ENCODE peak calls at places on chromosomes 12 and 14, in nine cellular contexts. One of them, this sample, is unnamed.

GRCh38 chr12:41419151-41419893 is 231.2 kb downstream of the PDZRN4 start:
- DNase-seq in OCI-LY7: no peak
- DNase-seq in dorsolateral prefrontal cortex: no peak
- DNase-seq in mammary epithelial cell: no peak
- DNase-seq in cardiac muscle cell: no peak
- DNase-seq in colonic mucosa: no peak
- DNase-seq in Panc1: no peak
- DNase-seq in neuronal stem cell: no peak
- DNase-seq in GM23248: no peak
- DNase-seq in this sample: no peak

GRCh38 chr14:23403139-23403438 is 5.0 kb downstream of the MYH6 start:
- DNase-seq in OCI-LY7: no peak
- DNase-seq in dorsolateral prefrontal cortex: no peak
- DNase-seq in mammary epithelial cell: no peak
- DNase-seq in cardiac muscle cell: no peak
- DNase-seq in colonic mucosa: no peak
- DNase-seq in Panc1: no peak
- DNase-seq in neuronal stem cell: no peak
- DNase-seq in GM23248: no peak
- DNase-seq in this sample: no peak

GRCh38 chr14:85257287-85257686 is 272.7 kb upstream of the FLRT2 start:
- DNase-seq in OCI-LY7: no peak
- DNase-seq in dorsolateral prefrontal cortex: no peak
- DNase-seq in mammary epithelial cell: no peak
- DNase-seq in cardiac muscle cell: no peak
- DNase-seq in colonic mucosa: no peak
- DNase-seq in Panc1: no peak
- DNase-seq in neuronal stem cell: no peak
- DNase-seq in GM23248: no peak
- DNase-seq in this sample: no peak

GRCh38 chr14:75279739-75280447 is 1.3 kb downstream of the FOS start:
- DNase-seq in OCI-LY7: no peak
- DNase-seq in dorsolateral prefrontal cortex: no peak
- DNase-seq in mammary epithelial cell: peak; percentile 11
- DNase-seq in cardiac muscle cell: no peak
- DNase-seq in colonic mucosa: peak; percentile 40
- DNase-seq in Panc1: no peak
- DNase-seq in neuronal stem cell: no peak
- DNase-seq in GM23248: peak; percentile 57
- DNase-seq in this sample: no peak

GRCh38 chr14:92559486-92559885 is 45.9 kb downstream of the RIN3 start:
- DNase-seq in OCI-LY7: no peak
- DNase-seq in dorsolateral prefrontal cortex: no peak
- DNase-seq in mammary epithelial cell: no peak
- DNase-seq in cardiac muscle cell: no peak
- DNase-seq in colonic mucosa: no peak
- DNase-seq in Panc1: no peak
- DNase-seq in neuronal stem cell: no peak
- DNase-seq in GM23248: no peak
- DNase-seq in this sample: no peak

GRCh38 chr12:20017772-20018171 is 350.6 kb upstream of the PDE3A start:
- DNase-seq in OCI-LY7: no peak
- DNase-seq in dorsolateral prefrontal cortex: no peak
- DNase-seq in mammary epithelial cell: no peak
- DNase-seq in cardiac muscle cell: no peak
- DNase-seq in colonic mucosa: no peak
- DNase-seq in Panc1: no peak
- DNase-seq in neuronal stem cell: no peak
- DNase-seq in GM23248: no peak
- DNase-seq in this sample: no peak

GRCh38 chr14:102911991-102912761 is 10.3 kb upstream of the AMN start:
- DNase-seq in OCI-LY7: no peak
- DNase-seq in dorsolateral prefrontal cortex: no peak
- DNase-seq in mammary epithelial cell: no peak
- DNase-seq in cardiac muscle cell: no peak
- DNase-seq in colonic mucosa: no peak
- DNase-seq in Panc1: no peak
- DNase-seq in neuronal stem cell: no peak
- DNase-seq in GM23248: no peak
- DNase-seq in this sample: no peak

GRCh38 chr12:58416211-58416610 is 474.8 kb downstream of the ATP23 start:
- DNase-seq in OCI-LY7: no peak
- DNase-seq in dorsolateral prefrontal cortex: no peak
- DNase-seq in mammary epithelial cell: peak; percentile 57
- DNase-seq in cardiac muscle cell: no peak
- DNase-seq in colonic mucosa: no peak
- DNase-seq in Panc1: no peak
- DNase-seq in neuronal stem cell: no peak
- DNase-seq in GM23248: peak; percentile 85
- DNase-seq in this sample: no peak

GRCh38 chr14:24184104-24184970 is 4.3 kb downstream of the IPO4 start:
- DNase-seq in OCI-LY7: no peak
- DNase-seq in dorsolateral prefrontal cortex: no peak
- DNase-seq in mammary epithelial cell: no peak
- DNase-seq in cardiac muscle cell: no peak
- DNase-seq in colonic mucosa: no peak
- DNase-seq in Panc1: no peak
- DNase-seq in neuronal stem cell: no peak
- DNase-seq in GM23248: no peak
- DNase-seq in this sample: no peak

GRCh38 chr14:99725774-99726537 is 41.9 kb downstream of the CYP46A1 start:
- DNase-seq in OCI-LY7: no peak
- DNase-seq in dorsolateral prefrontal cortex: peak; percentile 23
- DNase-seq in mammary epithelial cell: no peak
- DNase-seq in cardiac muscle cell: no peak
- DNase-seq in colonic mucosa: no peak
- DNase-seq in Panc1: no peak
- DNase-seq in neuronal stem cell: no peak
- DNase-seq in GM23248: no peak
- DNase-seq in this sample: no peak

GRCh38 chr12:15581006-15581405 is 208.2 kb downstream of the EPS8 start:
- DNase-seq in OCI-LY7: no peak
- DNase-seq in dorsolateral prefrontal cortex: no peak
- DNase-seq in mammary epithelial cell: no peak
- DNase-seq in cardiac muscle cell: no peak
- DNase-seq in colonic mucosa: no peak
- DNase-seq in Panc1: no peak
- DNase-seq in neuronal stem cell: no peak
- DNase-seq in GM23248: no peak
- DNase-seq in this sample: no peak

GRCh38 chr14:27056586-27056985 is 458.8 kb upstream of the NOVA1 start:
- DNase-seq in OCI-LY7: no peak
- DNase-seq in dorsolateral prefrontal cortex: no peak
- DNase-seq in mammary epithelial cell: no peak
- DNase-seq in cardiac muscle cell: no peak
- DNase-seq in colonic mucosa: no peak
- DNase-seq in Panc1: no peak
- DNase-seq in neuronal stem cell: no peak
- DNase-seq in GM23248: no peak
- DNase-seq in this sample: no peak

GRCh38 chr14:23125933-23126524 is 7.0 kb upstream of the CEBPE start:
- DNase-seq in OCI-LY7: no peak
- DNase-seq in dorsolateral prefrontal cortex: no peak
- DNase-seq in mammary epithelial cell: no peak
- DNase-seq in cardiac muscle cell: no peak
- DNase-seq in colonic mucosa: no peak
- DNase-seq in Panc1: no peak
- DNase-seq in neuronal stem cell: no peak
- DNase-seq in GM23248: no peak
- DNase-seq in this sample: no peak

GRCh38 chr14:61177279-61178225 is 103.6 kb downstream of the TMEM30B start:
- DNase-seq in OCI-LY7: no peak
- DNase-seq in dorsolateral prefrontal cortex: no peak
- DNase-seq in mammary epithelial cell: peak; percentile 66
- DNase-seq in cardiac muscle cell: no peak
- DNase-seq in colonic mucosa: no peak
- DNase-seq in Panc1: no peak
- DNase-seq in neuronal stem cell: no peak
- DNase-seq in GM23248: peak; percentile 30
- DNase-seq in this sample: no peak

GRCh38 chr14:101069666-101070362 is 166.3 kb upstream of the RTL1 start:
- DNase-seq in OCI-LY7: no peak
- DNase-seq in dorsolateral prefrontal cortex: peak; percentile 23
- DNase-seq in mammary epithelial cell: no peak
- DNase-seq in cardiac muscle cell: no peak
- DNase-seq in colonic mucosa: no peak
- DNase-seq in Panc1: no peak
- DNase-seq in neuronal stem cell: no peak
- DNase-seq in GM23248: no peak
- DNase-seq in this sample: no peak

GRCh38 chr12:111788178-111788654 is 21.5 kb downstream of the ALDH2 start:
- DNase-seq in OCI-LY7: peak; percentile 66
- DNase-seq in dorsolateral prefrontal cortex: no peak
- DNase-seq in mammary epithelial cell: no peak
- DNase-seq in cardiac muscle cell: no peak
- DNase-seq in colonic mucosa: no peak
- DNase-seq in Panc1: peak; percentile 27
- DNase-seq in neuronal stem cell: no peak
- DNase-seq in GM23248: peak; percentile 47
- DNase-seq in this sample: no peak

DNA sequence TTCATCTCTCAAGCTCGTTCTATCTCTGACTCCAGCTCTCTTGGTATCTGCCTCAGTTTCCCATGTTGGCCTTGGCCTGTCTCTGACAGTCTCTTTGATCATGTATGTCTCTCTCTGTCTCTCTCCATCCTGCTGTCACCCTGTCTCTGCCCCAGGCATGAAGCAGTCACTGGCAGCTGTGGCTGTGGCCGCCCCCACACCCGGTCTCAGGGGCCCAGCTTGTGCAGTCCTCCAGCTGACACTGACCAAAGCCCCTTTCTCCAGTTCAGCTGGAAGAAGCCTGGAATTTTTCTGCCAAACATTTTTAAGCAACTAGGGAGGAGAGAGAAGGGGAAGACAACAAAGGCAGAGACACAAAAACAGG is 14.5 kb downstream of the DTX1 start:
- DNase-seq in OCI-LY7: no peak
- DNase-seq in dorsolateral prefrontal cortex: no peak
- DNase-seq in mammary epithelial cell: no peak
- DNase-seq in cardiac muscle cell: no peak
- DNase-seq in colonic mucosa: no peak
- DNase-seq in Panc1: no peak
- DNase-seq in neuronal stem cell: no peak
- DNase-seq in GM23248: no peak
- DNase-seq in this sample: no peak
- H3K27ac ChIP-seq in OCI-LY7: peak overlapping the region; percentile 97
- H3K27ac ChIP-seq in dorsolateral prefrontal cortex: no peak overlapping the region
- H3K27ac ChIP-seq in mammary epithelial cell: no peak overlapping the region
- H3K27ac ChIP-seq in cardiac muscle cell: no peak overlapping the region
- H3K27ac ChIP-seq in colonic mucosa: no peak overlapping the region
- H3K27ac ChIP-seq in Panc1: no peak overlapping the region
- H3K27ac ChIP-seq in neuronal stem cell: no peak overlapping the region
- H3K27ac ChIP-seq in GM23248: no peak overlapping the region
- H3K27ac ChIP-seq in this sample: no peak overlapping the region

DNA sequence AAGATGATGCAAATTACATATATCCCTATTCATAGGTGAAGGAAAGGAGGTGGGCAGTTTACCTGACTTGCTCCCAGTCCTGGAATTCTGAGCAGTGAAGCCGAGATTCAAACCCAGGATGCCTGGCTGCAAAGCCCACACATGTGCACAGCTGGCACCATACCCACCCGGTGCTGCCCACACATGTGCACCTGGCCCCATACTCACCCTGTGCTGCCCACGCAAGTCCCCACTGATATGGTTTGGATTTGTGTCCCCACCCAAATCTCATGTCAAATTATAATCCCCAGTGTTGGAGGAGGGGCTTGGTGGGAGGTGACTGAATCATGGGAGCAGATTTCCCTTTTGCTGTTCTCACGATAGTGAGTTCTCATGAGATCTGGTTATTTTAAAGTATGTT is 179.2 kb upstream of the C14orf180 start:
- DNase-seq in OCI-LY7: no peak
- DNase-seq in dorsolateral prefrontal cortex: peak; percentile 23
- DNase-seq in mammary epithelial cell: no peak
- DNase-seq in cardiac muscle cell: no peak
- DNase-seq in colonic mucosa: peak; percentile 9
- DNase-seq in Panc1: no peak
- DNase-seq in neuronal stem cell: no peak
- DNase-seq in GM23248: no peak
- DNase-seq in this sample: no peak
- H3K27ac ChIP-seq in OCI-LY7: no peak overlapping the region
- H3K27ac ChIP-seq in dorsolateral prefrontal cortex: no peak overlapping the region
- H3K27ac ChIP-seq in mammary epithelial cell: no peak overlapping the region
- H3K27ac ChIP-seq in cardiac muscle cell: no peak overlapping the region
- H3K27ac ChIP-seq in colonic mucosa: no peak overlapping the region
- H3K27ac ChIP-seq in Panc1: no peak overlapping the region
- H3K27ac ChIP-seq in neuronal stem cell: no peak overlapping the region
- H3K27ac ChIP-seq in GM23248: no peak overlapping the region
- H3K27ac ChIP-seq in this sample: no peak overlapping the region

GRCh38 chr12:110199360-110200123 is 75.4 kb downstream of the IFT81 start:
- DNase-seq in OCI-LY7: peak; percentile 30
- DNase-seq in dorsolateral prefrontal cortex: no peak
- DNase-seq in mammary epithelial cell: peak; percentile 5
- DNase-seq in cardiac muscle cell: no peak
- DNase-seq in colonic mucosa: no peak
- DNase-seq in Panc1: no peak
- DNase-seq in neuronal stem cell: no peak
- DNase-seq in GM23248: peak; percentile 73
- DNase-seq in this sample: no peak
- H3K27ac ChIP-seq in OCI-LY7: no peak overlapping the region
- H3K27ac ChIP-seq in dorsolateral prefrontal cortex: no peak overlapping the region
- H3K27ac ChIP-seq in mammary epithelial cell: no peak overlapping the region
- H3K27ac ChIP-seq in cardiac muscle cell: peak overlapping the region; percentile 15
- H3K27ac ChIP-seq in colonic mucosa: no peak overlapping the region
- H3K27ac ChIP-seq in Panc1: no peak overlapping the region
- H3K27ac ChIP-seq in neuronal stem cell: no peak overlapping the region
- H3K27ac ChIP-seq in GM23248: peak overlapping the region; percentile 23
- H3K27ac ChIP-seq in this sample: no peak overlapping the region

GRCh38 chr14:54532111-54533012 is 22.7 kb downstream of the CGRRF1 start:
- DNase-seq in OCI-LY7: peak; percentile 63
- DNase-seq in dorsolateral prefrontal cortex: no peak
- DNase-seq in mammary epithelial cell: no peak
- DNase-seq in cardiac muscle cell: no peak
- DNase-seq in colonic mucosa: no peak
- DNase-seq in Panc1: no peak
- DNase-seq in neuronal stem cell: no peak
- DNase-seq in GM23248: no peak
- DNase-seq in this sample: no peak

GRCh38 chr14:54528973-54529372 is 19.3 kb downstream of the CGRRF1 start:
- DNase-seq in OCI-LY7: no peak
- DNase-seq in dorsolateral prefrontal cortex: no peak
- DNase-seq in mammary epithelial cell: no peak
- DNase-seq in cardiac muscle cell: no peak
- DNase-seq in colonic mucosa: no peak
- DNase-seq in Panc1: no peak
- DNase-seq in neuronal stem cell: no peak
- DNase-seq in GM23248: no peak
- DNase-seq in this sample: no peak

GRCh38 chr14:54535126-54535525 is 25.4 kb downstream of the CGRRF1 start:
- DNase-seq in OCI-LY7: no peak
- DNase-seq in dorsolateral prefrontal cortex: no peak
- DNase-seq in mammary epithelial cell: no peak
- DNase-seq in cardiac muscle cell: no peak
- DNase-seq in colonic mucosa: no peak
- DNase-seq in Panc1: no peak
- DNase-seq in neuronal stem cell: no peak
- DNase-seq in GM23248: peak; percentile 51
- DNase-seq in this sample: no peak

GRCh38 chr14:54529811-54530210 is 20.1 kb downstream of the CGRRF1 start:
- DNase-seq in OCI-LY7: no peak
- DNase-seq in dorsolateral prefrontal cortex: no peak
- DNase-seq in mammary epithelial cell: peak; percentile 17
- DNase-seq in cardiac muscle cell: no peak
- DNase-seq in colonic mucosa: peak; percentile 84
- DNase-seq in Panc1: no peak
- DNase-seq in neuronal stem cell: no peak
- DNase-seq in GM23248: peak; percentile 73
- DNase-seq in this sample: no peak

GRCh38 chr14:54533100-54533499 is 23.4 kb downstream of the CGRRF1 start:
- DNase-seq in OCI-LY7: no peak
- DNase-seq in dorsolateral prefrontal cortex: no peak
- DNase-seq in mammary epithelial cell: no peak
- DNase-seq in cardiac muscle cell: no peak
- DNase-seq in colonic mucosa: no peak
- DNase-seq in Panc1: no peak
- DNase-seq in neuronal stem cell: no peak
- DNase-seq in GM23248: no peak
- DNase-seq in this sample: no peak
- H3K27ac ChIP-seq in OCI-LY7: peak overlapping the region; percentile 64
- H3K27ac ChIP-seq in dorsolateral prefrontal cortex: no peak overlapping the region
- H3K27ac ChIP-seq in mammary epithelial cell: no peak overlapping the region
- H3K27ac ChIP-seq in cardiac muscle cell: peak overlapping the region; percentile 17
- H3K27ac ChIP-seq in colonic mucosa: no peak overlapping the region
- H3K27ac ChIP-seq in Panc1: no peak overlapping the region
- H3K27ac ChIP-seq in neuronal stem cell: peak overlapping the region; percentile 58
- H3K27ac ChIP-seq in GM23248: no peak overlapping the region
- H3K27ac ChIP-seq in this sample: no peak overlapping the region